ENCODE peak calls at places on chromosomes 7 and 10, in eight cellular contexts. Z is HCT116, V is BJ, S is RWPE1, W is choroid plexus epithelial cell, C is IMR-90, M is astrocyte of the cerebellum, O is WERI-Rb-1. G is an unnamed sample.

GRCh38 chr10:4662576-4663161 is 163.3 kb upstream of the AKR1E2 start:
- DNase-seq in M (no peak), S (no peak), V (no peak), C (no peak), O (peak), Z (no peak), W (no peak), G (no peak)

GRCh38 chr7:135930565-135931423 is 46.4 kb downstream of the MTPN start:
- DNase-seq in M (no peak), W (peak), C (peak), S (no peak), O (no peak), Z (no peak), V (peak), G (no peak)

GRCh38 chr10:13272164-13272571 is 27.7 kb downstream of the PHYH start:
- DNase-seq in W (peak), S (no peak), M (no peak), V (no peak), Z (no peak), C (peak), O (no peak), G (no peak)

GRCh38 chr7:92778972-92779371 is 57.4 kb downstream of the CDK6 start:
- DNase-seq in V (no peak), W (peak), O (no peak), M (peak), C (peak), S (no peak), Z (no peak), G (no peak)

GRCh38 chr7:22723171-22723601 is 3.8 kb upstream of the IL6 start:
- DNase-seq in V (no peak), M (peak), Z (no peak), W (peak), O (no peak), S (no peak), C (peak), G (no peak)

GRCh38 chr7:101315336-101315735 is 6.3 kb downstream of the IFT22 start:
- DNase-seq in O (peak), M (peak), C (peak), S (no peak), W (peak), Z (peak), V (no peak), G (peak)

GRCh38 chr7:17807242-17807641 is 133.1 kb downstream of the SNX13 start:
- DNase-seq in W (no peak), C (no peak), M (no peak), O (no peak), V (no peak), S (no peak), Z (no peak), G (no peak)

GRCh38 chr7:49327155-49327554 is 402.8 kb downstream of the CDC14C start:
- DNase-seq in C (no peak), O (no peak), W (no peak), Z (no peak), V (no peak), S (no peak), M (no peak), G (no peak)

GRCh38 chr7:26326211-26326610 is 34.5 kb downstream of the SNX10 start:
- DNase-seq in O (no peak), M (no peak), C (no peak), Z (no peak), W (no peak), V (no peak), S (peak), G (no peak)

GRCh38 chr10:121681982-121682687 is 83.9 kb upstream of the FGFR2 start:
- DNase-seq in W (no peak), M (no peak), C (no peak), Z (no peak), S (no peak), V (no peak), O (no peak), G (no peak)

GRCh38 chr7:107464666-107465065 is 5.2 kb upstream of the GPR22 start:
- DNase-seq in Z (no peak), W (no peak), C (no peak), O (no peak), M (no peak), S (no peak), V (no peak), G (no peak)

GRCh38 chr10:45660876-45661411 is 11.6 kb downstream of the ZFAND4 start:
- DNase-seq in W (peak), Z (no peak), O (no peak), V (no peak), C (no peak), M (no peak), S (no peak), G (no peak)

GRCh38 chr7:146948708-146949107 is 832.1 kb downstream of the CNTNAP2 start:
- DNase-seq in W (no peak), Z (no peak), C (no peak), V (no peak), M (no peak), S (no peak), O (no peak), G (no peak)

GRCh38 chr10:23459323-23459939 is 20.6 kb downstream of the OTUD1 start:
- DNase-seq in M (no peak), W (no peak), S (no peak), V (no peak), Z (no peak), O (no peak), C (no peak), G (no peak)

GRCh38 chr7:122092964-122093797 is 50.9 kb downstream of the AASS start:
- DNase-seq in V (peak), S (peak), M (peak), Z (peak), C (peak), O (peak), W (peak), G (peak)

GRCh38 chr7:50866343-50867047 is 83.8 kb upstream of the GRB10 start:
- DNase-seq in M (no peak), O (no peak), V (no peak), C (no peak), S (no peak), W (no peak), Z (no peak), G (no peak)

GRCh38 chr10:121722665-121723064 is 124.4 kb upstream of the FGFR2 start:
- DNase-seq in W (no peak), Z (no peak), V (no peak), S (peak), M (no peak), O (no peak), C (no peak), G (no peak)

GRCh38 chr7:154975984-154976383 is 26.9 kb downstream of the PAXIP1 start:
- DNase-seq in C (no peak), V (no peak), M (no peak), O (no peak), Z (no peak), W (no peak), S (no peak), G (no peak)

GRCh38 chr7:48042216-48042615 is 6.9 kb downstream of the C7orf57 start:
- DNase-seq in C (peak), V (no peak), W (no peak), M (no peak), O (no peak), S (no peak), Z (no peak), G (no peak)

GRCh38 chr10:34696423-34696822 is 118.7 kb downstream of the PARD3 start:
- DNase-seq in W (peak), O (no peak), S (peak), Z (no peak), M (peak), V (peak), C (peak), G (no peak)

GRCh38 chr7:139783647-139784385 is 6.0 kb upstream of the HIPK2 start:
- DNase-seq in O (peak), W (no peak), S (peak), M (no peak), Z (no peak), V (no peak), C (no peak), G (no peak)

GRCh38 chr7:29194594-29195417 is at the start of gene CHN2:
- DNase-seq in W (no peak), O (peak), V (no peak), Z (no peak), M (no peak), S (peak), C (no peak), G (peak)

GRCh38 chr7:36115448-36116321 is 37.4 kb upstream of the EEPD1 start:
- DNase-seq in M (peak), Z (peak), V (peak), C (peak), W (peak), O (no peak), S (peak), G (peak)

GRCh38 chr10:132656283-132657126 is 118.9 kb downstream of the INPP5A start:
- DNase-seq in Z (no peak), O (no peak), M (no peak), W (no peak), V (no peak), C (no peak), S (no peak), G (no peak)

GRCh38 chr10:15227611-15228372 is 59.3 kb upstream of the NMT2 start:
- DNase-seq in S (no peak), O (no peak), C (peak), W (peak), V (no peak), M (no peak), Z (no peak), G (no peak)

GRCh38 chr7:95730493-95731280 is 41.7 kb upstream of the DYNC1I1 start:
- DNase-seq in V (no peak), M (no peak), W (no peak), C (no peak), Z (no peak), O (no peak), S (no peak), G (no peak)

GRCh38 chr10:24383681-24384106 is 174.8 kb downstream of the KIAA1217 start:
- DNase-seq in O (no peak), C (peak), S (peak), M (peak), W (peak), V (peak), Z (peak), G (peak)

GRCh38 chr10:110022716-110023504 is 15.1 kb downstream of the ADD3 start:
- DNase-seq in Z (no peak), S (no peak), O (no peak), C (no peak), W (no peak), M (no peak), V (no peak), G (no peak)

GRCh38 chr10:101782811-101783735 is at the start of gene NPM3:
- DNase-seq in Z (peak), O (peak), V (peak), W (peak), C (peak), M (peak), S (peak), G (peak)

GRCh38 chr10:124433461-124433860 is 14.7 kb upstream of the OAT start:
- DNase-seq in O (no peak), Z (no peak), V (no peak), C (no peak), S (no peak), M (no peak), W (no peak), G (no peak)

GRCh38 chr10:60316029-60316428 is 73.6 kb downstream of the ANK3 start:
- DNase-seq in M (no peak), W (no peak), O (no peak), C (no peak), V (no peak), S (no peak), Z (no peak), G (no peak)

GRCh38 chr7:28106316-28106957 is 74.2 kb downstream of the JAZF1 start:
- DNase-seq in S (no peak), O (no peak), M (no peak), V (no peak), W (peak), Z (no peak), C (peak), G (no peak)

GRCh38 chr10:19194866-19195265 is 146.3 kb downstream of the MALRD1 start:
- DNase-seq in O (no peak), W (peak), Z (no peak), V (no peak), S (no peak), M (no peak), C (no peak), G (no peak)

GRCh38 chr7:2508327-2509231 is 11.0 kb upstream of the LFNG start:
- DNase-seq in W (peak), O (peak), Z (no peak), C (peak), M (no peak), V (peak), S (no peak), G (peak)

GRCh38 chr7:37916673-37917660 is at the start of gene SFRP4:
- DNase-seq in W (peak), C (peak), S (peak), Z (peak), V (no peak), O (peak), M (peak), G (peak)

GRCh38 chr7:75039166-75039565 is 34.4 kb downstream of the RCC1L start:
- DNase-seq in S (peak), O (no peak), W (no peak), C (peak), Z (no peak), V (no peak), M (peak), G (no peak)

GRCh38 chr10:89301231-89301630 is 615 bp upstream of the IFIT2 start:
- DNase-seq in Z (no peak), C (peak), W (peak), S (no peak), M (no peak), V (no peak), O (no peak), G (peak)

GRCh38 chr7:101494602-101495329 is 132.1 kb downstream of the COL26A1 start:
- DNase-seq in S (no peak), O (no peak), M (no peak), V (no peak), Z (no peak), C (no peak), W (no peak), G (no peak)

GRCh38 chr10:13294156-13294555 is 5.7 kb downstream of the PHYH start:
- DNase-seq in C (no peak), W (no peak), M (no peak), V (no peak), Z (no peak), S (no peak), O (no peak), G (no peak)

DNA sequence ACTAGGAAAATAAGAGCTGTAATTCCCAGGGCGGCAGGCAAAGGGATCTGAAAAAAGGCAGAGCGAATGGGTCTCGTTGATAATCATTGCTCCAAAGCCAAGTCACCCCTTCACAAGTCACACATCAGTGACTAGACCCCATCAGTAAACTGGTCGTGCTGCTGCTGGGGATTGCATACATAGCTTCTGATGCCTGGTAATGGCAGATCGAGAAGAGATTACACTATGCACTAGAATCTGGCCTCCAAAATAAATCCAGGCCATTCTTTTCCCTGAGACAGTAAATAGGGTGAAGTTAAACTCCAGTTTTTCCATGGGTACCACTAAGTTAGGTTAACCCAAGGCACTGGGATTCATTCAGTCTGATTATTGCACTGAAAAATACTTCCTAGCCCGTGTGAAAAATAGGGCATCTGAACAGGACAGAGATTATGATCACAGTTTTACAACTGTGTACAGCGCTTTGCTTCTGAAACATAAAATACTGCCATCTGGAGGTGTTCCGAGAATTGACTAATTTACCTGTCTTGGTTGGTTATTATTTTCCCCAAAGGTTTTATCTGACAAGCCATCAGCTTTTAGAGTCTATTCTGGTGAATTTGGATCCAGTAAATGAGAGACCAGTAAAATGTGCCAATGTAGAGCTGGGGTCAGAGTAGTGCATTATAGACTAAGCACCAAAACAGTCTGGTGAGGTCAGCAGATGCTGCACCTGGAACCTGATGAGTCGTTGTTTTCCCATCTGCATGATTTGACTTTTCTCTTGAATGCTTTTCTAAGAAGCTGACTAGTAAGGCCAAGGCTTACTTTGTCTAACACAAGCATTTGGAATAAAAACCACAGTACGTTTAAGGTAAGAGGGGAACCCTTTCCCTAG is 82.9 kb upstream of the AFAP1L2 start:
- DNase-seq in O (no peak), C (peak), S (peak), W (peak), V (no peak), M (no peak), Z (no peak), G (no peak)
- TF ChIP-seq CTCF in O (no peak), C (no peak), S (no peak), W (no peak), V (no peak), M (no peak), Z (peak), G (no peak)

GRCh38 chr7:73539709-73540108 is 17.6 kb upstream of the BAZ1B start:
- DNase-seq in M (no peak), W (no peak), Z (no peak), S (no peak), V (no peak), C (no peak), O (no peak), G (no peak)

GRCh38 chr7:73533742-73534141 is 11.6 kb upstream of the BAZ1B start:
- DNase-seq in C (no peak), V (no peak), W (no peak), S (no peak), Z (no peak), O (peak), M (no peak), G (no peak)

GRCh38 chr7:73541722-73542121 is 15.8 kb downstream of the BCL7B start:
- DNase-seq in Z (no peak), O (no peak), V (no peak), W (no peak), S (no peak), C (no peak), M (no peak), G (no peak)

GRCh38 chr7:73536479-73536878 is 14.4 kb upstream of the BAZ1B start:
- DNase-seq in W (no peak), V (no peak), Z (no peak), M (no peak), S (no peak), C (no peak), O (no peak), G (no peak)

DNA sequence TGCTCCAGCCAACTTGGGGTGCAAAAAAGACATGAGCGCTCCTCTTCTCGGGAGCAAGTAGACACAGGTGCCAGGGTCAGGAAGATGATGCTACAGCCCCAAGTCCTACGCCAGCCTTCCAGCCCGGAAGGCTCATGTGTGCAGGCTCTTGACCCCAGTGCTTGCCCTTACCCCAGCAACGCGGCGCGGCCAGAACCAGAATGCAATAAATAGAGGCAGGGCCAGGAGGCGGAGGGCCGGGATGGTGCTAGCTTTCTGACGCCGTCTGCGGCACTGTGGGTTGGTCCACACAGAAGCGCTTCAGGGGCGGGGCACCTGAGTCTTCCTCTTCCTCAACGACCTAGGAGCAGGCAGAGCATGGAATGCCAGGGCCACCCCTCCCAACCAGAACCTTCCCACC is 15.0 kb upstream of the BAZ1B start:
- DNase-seq in W (no peak), V (no peak), M (no peak), C (no peak), S (no peak), Z (no peak), O (no peak), G (no peak)
- TF ChIP-seq CTCF in W (no peak), V (no peak), M (no peak), C (no peak), S (no peak), Z (no peak), O (no peak), G (no peak)

GRCh38 chr7:129334473-129334872 is 99.8 kb upstream of the STRIP2 start:
- DNase-seq in S (no peak), W (no peak), O (no peak), M (no peak), C (no peak), V (no peak), Z (no peak), G (no peak)
- TF ChIP-seq CTCF in S (no peak), W (no peak), O (no peak), M (no peak), C (peak), V (no peak), Z (peak), G (no peak)

DNA sequence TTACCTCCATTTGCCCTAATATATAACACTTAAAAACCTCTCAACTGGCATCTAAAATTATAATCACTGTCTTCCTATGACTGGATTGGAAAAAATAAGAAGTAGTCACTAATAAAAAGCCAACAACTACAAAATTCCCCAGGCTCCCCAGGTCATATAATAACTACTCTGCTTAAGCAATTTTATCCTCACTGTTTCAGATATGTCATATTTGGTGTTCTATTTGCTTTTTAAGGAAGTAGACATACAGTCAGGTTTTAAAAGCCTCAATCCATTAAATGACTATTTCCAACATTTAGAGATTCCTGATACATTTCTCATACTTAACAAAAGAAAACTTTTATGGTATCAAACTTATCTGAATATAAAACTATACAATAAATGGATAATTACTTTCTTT is 2.4 kb downstream of the H2AZ2 start:
- DNase-seq in O (no peak), C (no peak), S (no peak), V (no peak), Z (no peak), M (no peak), W (no peak), G (no peak)
- TF ChIP-seq CTCF in O (no peak), C (no peak), S (no peak), V (no peak), Z (no peak), M (no peak), W (no peak), G (no peak)

DNA sequence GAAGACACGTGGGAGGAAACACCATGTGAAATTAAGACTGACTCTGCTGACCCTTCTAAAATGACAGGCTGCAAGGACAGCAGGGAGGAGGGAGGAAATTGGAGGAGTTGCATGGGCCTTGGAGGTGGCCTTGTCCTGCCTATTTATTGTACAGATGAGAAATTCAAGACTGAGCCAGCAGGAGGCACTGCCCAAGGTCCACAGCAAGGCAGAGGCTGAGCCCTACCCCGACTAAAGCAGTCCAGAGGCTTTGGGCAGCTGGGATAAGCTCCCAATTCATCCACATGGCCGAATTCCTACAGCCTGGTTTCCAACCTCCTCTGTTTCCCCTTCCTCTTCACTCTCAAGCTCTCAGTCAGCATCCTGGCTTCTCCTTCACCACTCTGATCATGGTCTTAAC is 215.9 kb upstream of the ZMIZ1 start:
- DNase-seq in W (peak), V (no peak), Z (peak), M (no peak), C (peak), O (peak), S (no peak), G (peak)
- TF ChIP-seq CTCF in W (peak), V (peak), Z (peak), M (peak), C (peak), O (peak), S (no peak), G (no peak)

GRCh38 chr10:126598009-126598408 is 72.5 kb downstream of the C10orf90 start:
- DNase-seq in C (peak), S (peak), V (no peak), Z (peak), W (peak), M (no peak), O (peak), G (peak)
- TF ChIP-seq CTCF in C (peak), S (no peak), V (peak), Z (peak), W (peak), M (peak), O (peak), G (peak)